ENCODE peak calls at places on chromosome 18, in five cellular contexts. One of them, this sample, is unnamed.

GRCh38 chr18:22188551-22189267 is 19.3 kb downstream of the GATA6 start:
- DNase-seq in esophagus squamous epithelium: no peak
- DNase-seq in thyroid gland: no peak
- DNase-seq in Peyer's patch: no peak
- DNase-seq in IMR-90: no peak
- DNase-seq in this sample: peak

GRCh38 chr18:56112013-56112749 is 524.2 kb upstream of the TCF4 start:
- DNase-seq in thyroid gland: no peak
- DNase-seq in IMR-90: peak
- DNase-seq in esophagus squamous epithelium: no peak
- DNase-seq in Peyer's patch: no peak
- DNase-seq in this sample: no peak

GRCh38 chr18:51278045-51278649 is 80.7 kb upstream of the MEX3C start:
- DNase-seq in IMR-90: no peak
- DNase-seq in esophagus squamous epithelium: no peak
- DNase-seq in Peyer's patch: no peak
- DNase-seq in thyroid gland: peak
- DNase-seq in this sample: no peak

GRCh38 chr18:77650799-77651385 is 401.2 kb downstream of the GALR1 start:
- DNase-seq in esophagus squamous epithelium: no peak
- DNase-seq in Peyer's patch: peak
- DNase-seq in thyroid gland: peak
- DNase-seq in IMR-90: no peak
- DNase-seq in this sample: peak

GRCh38 chr18:28163201-28163778 is 13.6 kb downstream of the CDH2 start:
- DNase-seq in Peyer's patch: no peak
- DNase-seq in esophagus squamous epithelium: no peak
- DNase-seq in thyroid gland: no peak
- DNase-seq in IMR-90: peak
- DNase-seq in this sample: no peak

GRCh38 chr18:59547691-59548182 is 149.5 kb downstream of the CCBE1 start:
- DNase-seq in thyroid gland: peak
- DNase-seq in IMR-90: peak
- DNase-seq in esophagus squamous epithelium: no peak
- DNase-seq in Peyer's patch: no peak
- DNase-seq in this sample: no peak

GRCh38 chr18:8400825-8401224 is 208.4 kb upstream of the RAB12 start:
- DNase-seq in esophagus squamous epithelium: no peak
- DNase-seq in thyroid gland: no peak
- DNase-seq in IMR-90: no peak
- DNase-seq in Peyer's patch: peak
- DNase-seq in this sample: no peak

GRCh38 chr18:51169731-51170130 is 27.8 kb downstream of the MEX3C start:
- DNase-seq in IMR-90: no peak
- DNase-seq in thyroid gland: no peak
- DNase-seq in Peyer's patch: no peak
- DNase-seq in esophagus squamous epithelium: no peak
- DNase-seq in this sample: no peak

GRCh38 chr18:48798334-48799197 is 152.2 kb downstream of the SMAD7 start:
- DNase-seq in esophagus squamous epithelium: no peak
- DNase-seq in Peyer's patch: peak
- DNase-seq in thyroid gland: peak
- DNase-seq in IMR-90: no peak
- DNase-seq in this sample: peak

GRCh38 chr18:52620926-52621439 is 281.0 kb downstream of the DCC start:
- DNase-seq in thyroid gland: no peak
- DNase-seq in Peyer's patch: no peak
- DNase-seq in IMR-90: no peak
- DNase-seq in esophagus squamous epithelium: no peak
- DNase-seq in this sample: no peak

GRCh38 chr18:9898792-9899549 is 13.2 kb downstream of the TXNDC2 start:
- DNase-seq in esophagus squamous epithelium: no peak
- DNase-seq in IMR-90: peak
- DNase-seq in thyroid gland: no peak
- DNase-seq in Peyer's patch: no peak
- DNase-seq in this sample: no peak

GRCh38 chr18:48477353-48477752 is 61.5 kb upstream of the CTIF start:
- DNase-seq in Peyer's patch: no peak
- DNase-seq in thyroid gland: no peak
- DNase-seq in IMR-90: no peak
- DNase-seq in esophagus squamous epithelium: no peak
- DNase-seq in this sample: no peak

GRCh38 chr18:22167471-22168151 is 1.8 kb upstream of the GATA6 start:
- DNase-seq in esophagus squamous epithelium: no peak
- DNase-seq in thyroid gland: peak
- DNase-seq in Peyer's patch: peak
- DNase-seq in IMR-90: no peak
- DNase-seq in this sample: peak

GRCh38 chr18:77110936-77111335 is 21.6 kb downstream of the MBP start:
- DNase-seq in esophagus squamous epithelium: no peak
- DNase-seq in thyroid gland: no peak
- DNase-seq in IMR-90: no peak
- DNase-seq in Peyer's patch: no peak
- DNase-seq in this sample: peak

GRCh38 chr18:10006261-10006903 is 92.6 kb downstream of the VAPA start:
- DNase-seq in Peyer's patch: no peak
- DNase-seq in IMR-90: peak
- DNase-seq in thyroid gland: no peak
- DNase-seq in esophagus squamous epithelium: no peak
- DNase-seq in this sample: no peak

GRCh38 chr18:21117385-21118135 is 5.9 kb upstream of the ROCK1 start:
- DNase-seq in thyroid gland: no peak
- DNase-seq in Peyer's patch: no peak
- DNase-seq in esophagus squamous epithelium: no peak
- DNase-seq in IMR-90: peak
- DNase-seq in this sample: peak

GRCh38 chr18:62437520-62438329 is 85.1 kb upstream of the ZCCHC2 start:
- DNase-seq in thyroid gland: no peak
- DNase-seq in Peyer's patch: no peak
- DNase-seq in esophagus squamous epithelium: no peak
- DNase-seq in IMR-90: no peak
- DNase-seq in this sample: peak

GRCh38 chr18:26003391-26003790 is 87.0 kb downstream of the SS18 start:
- DNase-seq in esophagus squamous epithelium: no peak
- DNase-seq in Peyer's patch: no peak
- DNase-seq in thyroid gland: peak
- DNase-seq in IMR-90: no peak
- DNase-seq in this sample: no peak

GRCh38 chr18:33605250-33605649 is 27.2 kb downstream of the ASXL3 start:
- DNase-seq in Peyer's patch: no peak
- DNase-seq in esophagus squamous epithelium: no peak
- DNase-seq in IMR-90: no peak
- DNase-seq in thyroid gland: no peak
- DNase-seq in this sample: no peak

GRCh38 chr18:76264851-76265250 is 230.2 kb downstream of the ZNF516 start:
- DNase-seq in esophagus squamous epithelium: no peak
- DNase-seq in Peyer's patch: no peak
- DNase-seq in IMR-90: no peak
- DNase-seq in thyroid gland: peak
- DNase-seq in this sample: no peak

GRCh38 chr18:52694804-52695203 is 354.8 kb downstream of the DCC start:
- DNase-seq in esophagus squamous epithelium: no peak
- DNase-seq in Peyer's patch: no peak
- DNase-seq in IMR-90: no peak
- DNase-seq in thyroid gland: no peak
- DNase-seq in this sample: no peak

GRCh38 chr18:50662775-50663383 is 103.0 kb downstream of the MAPK4 start:
- DNase-seq in thyroid gland: peak
- DNase-seq in esophagus squamous epithelium: no peak
- DNase-seq in IMR-90: no peak
- DNase-seq in Peyer's patch: no peak
- DNase-seq in this sample: no peak

GRCh38 chr18:68796936-68797690 is 767 bp upstream of the CCDC102B start:
- DNase-seq in thyroid gland: no peak
- DNase-seq in esophagus squamous epithelium: no peak
- DNase-seq in Peyer's patch: no peak
- DNase-seq in IMR-90: peak
- DNase-seq in this sample: no peak

GRCh38 chr18:56661414-56662101 is 10.4 kb downstream of the WDR7 start:
- DNase-seq in IMR-90: peak
- DNase-seq in Peyer's patch: no peak
- DNase-seq in esophagus squamous epithelium: no peak
- DNase-seq in thyroid gland: no peak
- DNase-seq in this sample: no peak

GRCh38 chr18:72283148-72283925 is 260.8 kb downstream of the CBLN2 start:
- DNase-seq in IMR-90: no peak
- DNase-seq in esophagus squamous epithelium: no peak
- DNase-seq in Peyer's patch: no peak
- DNase-seq in thyroid gland: no peak
- DNase-seq in this sample: no peak

GRCh38 chr18:35494281-35494825 is 3.4 kb downstream of the INO80C start:
- DNase-seq in IMR-90: no peak
- DNase-seq in thyroid gland: no peak
- DNase-seq in esophagus squamous epithelium: no peak
- DNase-seq in Peyer's patch: no peak
- DNase-seq in this sample: no peak

GRCh38 chr18:35495821-35496368 is 1.9 kb downstream of the INO80C start:
- DNase-seq in Peyer's patch: no peak
- DNase-seq in IMR-90: peak
- DNase-seq in esophagus squamous epithelium: no peak
- DNase-seq in thyroid gland: no peak
- DNase-seq in this sample: no peak

GRCh38 chr18:35497006-35497333 is 790 bp downstream of the INO80C start:
- DNase-seq in IMR-90: peak
- DNase-seq in Peyer's patch: no peak
- DNase-seq in thyroid gland: no peak
- DNase-seq in esophagus squamous epithelium: no peak
- DNase-seq in this sample: peak

GRCh38 chr18:35500113-35500512 is 2.4 kb upstream of the INO80C start:
- DNase-seq in thyroid gland: no peak
- DNase-seq in esophagus squamous epithelium: no peak
- DNase-seq in IMR-90: no peak
- DNase-seq in Peyer's patch: no peak
- DNase-seq in this sample: no peak

DNA sequence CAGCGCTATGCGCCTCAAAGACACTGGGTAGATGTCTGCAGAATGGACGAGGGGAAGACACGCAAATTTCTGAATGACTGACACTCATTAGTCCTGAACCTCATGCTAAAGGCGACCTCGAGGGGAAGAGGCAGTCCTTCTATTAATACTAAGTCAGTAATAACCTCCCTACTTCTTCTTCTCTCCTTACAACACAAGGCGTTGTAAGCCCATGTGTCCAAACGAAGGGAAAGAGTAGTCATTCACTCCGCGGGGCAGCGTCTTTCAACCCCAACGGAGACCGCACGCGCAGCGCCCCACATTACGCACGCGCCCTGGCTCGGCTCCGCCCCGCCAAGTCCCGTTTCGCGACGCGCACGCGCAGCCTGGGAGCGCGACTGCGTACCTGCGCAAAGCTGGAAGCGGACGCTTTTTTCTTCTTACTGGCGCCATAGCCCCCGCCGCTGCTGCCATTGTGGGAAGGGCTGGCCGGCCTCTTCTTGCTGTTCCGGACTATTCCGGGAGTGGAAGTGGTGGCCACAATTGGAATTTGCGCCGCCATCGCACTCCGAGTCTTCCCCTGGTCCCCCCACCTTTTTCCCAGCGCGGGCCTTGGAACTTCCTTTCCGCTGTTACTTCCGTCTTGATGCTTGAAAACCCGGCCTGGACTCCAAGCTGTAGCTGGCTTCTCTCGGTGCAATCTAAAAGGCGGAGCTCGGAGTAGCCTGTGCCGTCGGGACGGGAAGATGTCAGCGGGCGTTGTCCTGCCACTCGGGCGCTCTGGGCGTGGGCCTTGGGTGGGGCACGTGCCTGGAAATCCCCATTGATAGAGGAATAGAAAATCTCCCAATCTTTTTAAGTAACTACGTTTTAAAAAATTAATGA is at the start of gene INO80C:
- DNase-seq in esophagus squamous epithelium: peak
- DNase-seq in Peyer's patch: peak
- DNase-seq in thyroid gland: peak
- DNase-seq in IMR-90: peak
- DNase-seq in this sample: peak
- TF ChIP-seq POLR2A in esophagus squamous epithelium: peak
- TF ChIP-seq POLR2A in Peyer's patch: peak
- TF ChIP-seq POLR2A in thyroid gland: peak
- TF ChIP-seq POLR2A in IMR-90: peak
- TF ChIP-seq POLR2A in this sample: peak

GRCh38 chr18:5395860-5396448 is 100.4 kb upstream of the ZBTB14 start:
- DNase-seq in thyroid gland: no peak
- DNase-seq in IMR-90: no peak
- DNase-seq in Peyer's patch: no peak
- DNase-seq in esophagus squamous epithelium: no peak
- DNase-seq in this sample: no peak

GRCh38 chr18:5397102-5397501 is 101.6 kb upstream of the ZBTB14 start:
- DNase-seq in thyroid gland: no peak
- DNase-seq in Peyer's patch: no peak
- DNase-seq in esophagus squamous epithelium: no peak
- DNase-seq in IMR-90: no peak
- DNase-seq in this sample: no peak

GRCh38 chr18:5393779-5394178 is 98.3 kb upstream of the ZBTB14 start:
- DNase-seq in IMR-90: peak
- DNase-seq in thyroid gland: no peak
- DNase-seq in Peyer's patch: no peak
- DNase-seq in esophagus squamous epithelium: no peak
- DNase-seq in this sample: no peak

GRCh38 chr18:5398269-5398668 is 102.7 kb upstream of the ZBTB14 start:
- DNase-seq in esophagus squamous epithelium: no peak
- DNase-seq in IMR-90: no peak
- DNase-seq in thyroid gland: no peak
- DNase-seq in Peyer's patch: no peak
- DNase-seq in this sample: no peak
- H3K27ac ChIP-seq in esophagus squamous epithelium: no peak
- H3K27ac ChIP-seq in IMR-90: no peak
- H3K27ac ChIP-seq in thyroid gland: no peak
- H3K27ac ChIP-seq in Peyer's patch: no peak
- H3K27ac ChIP-seq in this sample: no peak

DNA sequence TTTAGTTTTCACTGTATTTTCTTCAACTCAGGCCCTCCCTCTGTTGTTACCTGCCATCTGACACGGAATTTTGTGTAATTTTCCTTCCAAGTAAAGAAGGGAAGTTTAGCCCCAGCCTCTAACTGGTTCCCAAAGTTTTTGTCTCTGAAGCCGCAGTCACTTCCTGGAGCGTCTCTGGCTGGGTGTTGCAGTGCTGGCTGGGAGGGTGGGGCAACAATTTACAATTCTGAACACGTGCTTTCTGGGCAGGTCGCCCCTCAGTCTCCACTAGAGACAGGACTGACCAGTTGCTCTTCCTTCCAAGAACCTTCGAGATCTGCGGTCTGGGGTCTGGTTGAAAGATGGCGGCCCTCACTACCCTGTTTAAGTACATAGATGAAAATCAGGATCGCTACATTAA is 3.5 kb downstream of the CNDP2 start:
- DNase-seq in thyroid gland: peak
- DNase-seq in esophagus squamous epithelium: peak
- DNase-seq in Peyer's patch: peak
- DNase-seq in IMR-90: no peak
- DNase-seq in this sample: peak
- TF ChIP-seq POLR2A in thyroid gland: no peak
- TF ChIP-seq POLR2A in esophagus squamous epithelium: no peak
- TF ChIP-seq POLR2A in Peyer's patch: peak
- TF ChIP-seq POLR2A in IMR-90: no peak
- TF ChIP-seq POLR2A in this sample: no peak

DNA sequence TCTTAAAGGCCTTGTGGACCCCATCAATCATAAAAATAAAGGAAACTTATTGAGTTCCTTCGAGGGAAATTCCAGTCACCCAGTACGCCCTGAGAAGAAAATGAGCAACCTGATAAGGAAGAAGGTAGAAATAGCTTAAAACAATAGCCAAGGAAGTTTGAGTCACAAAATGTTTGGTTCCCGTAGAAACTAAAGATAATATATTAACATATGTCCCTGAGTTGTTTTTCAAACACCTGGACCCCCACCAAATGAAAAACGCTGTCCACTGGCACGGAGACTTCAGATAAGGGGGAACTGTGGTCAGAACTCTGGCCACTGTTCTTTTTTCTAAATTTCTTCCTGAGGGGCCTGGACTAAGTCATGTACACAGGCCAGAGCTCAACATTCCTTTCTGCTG is 669.1 kb downstream of the ADCYAP1 start:
- DNase-seq in thyroid gland: no peak
- DNase-seq in esophagus squamous epithelium: no peak
- DNase-seq in IMR-90: no peak
- DNase-seq in Peyer's patch: no peak
- DNase-seq in this sample: no peak
- H3K27ac ChIP-seq in thyroid gland: no peak
- H3K27ac ChIP-seq in esophagus squamous epithelium: no peak
- H3K27ac ChIP-seq in IMR-90: no peak
- H3K27ac ChIP-seq in Peyer's patch: no peak
- H3K27ac ChIP-seq in this sample: no peak

This sample was measured in uterus.